ENCODE peak calls at places on chromosome 21, in six cellular contexts. T is uterus, L is fibroblast of pulmonary artery, O is iPS DF 19.7, K is endothelial cell, W is NCI-H2171. M is an unnamed sample.

GRCh38 chr21:37566790-37567725 is 200.5 kb downstream of the DYRK1A start:
- DNase-seq in W (no peak), K (no peak), O (no peak), L (peak; percentile 62), T (no peak), M (no peak)

GRCh38 chr21:44086636-44087425 is 20.4 kb upstream of the PWP2 start:
- DNase-seq in O (no peak), K (no peak), L (no peak), T (no peak), W (no peak), M (no peak)

GRCh38 chr21:28822882-28823335 is 169.8 kb downstream of the LTN1 start:
- DNase-seq in K (no peak), T (peak; percentile 22), O (no peak), L (peak; percentile 54), W (no peak), M (no peak)

GRCh38 chr21:34126269-34126668 is 52.9 kb downstream of the MRPS6 start:
- DNase-seq in O (no peak), T (no peak), K (no peak), W (no peak), L (no peak), M (peak; percentile 33)

GRCh38 chr21:42471716-42472330 is 24.2 kb downstream of the RSPH1 start:
- DNase-seq in T (no peak), L (no peak), K (no peak), O (no peak), W (no peak), M (no peak)

GRCh38 chr21:41823906-41824305 is 55.2 kb downstream of the PRDM15 start:
- DNase-seq in T (no peak), L (no peak), O (no peak), K (no peak), W (no peak), M (no peak)

GRCh38 chr21:16579538-16579937 is 849.8 kb downstream of the USP25 start:
- DNase-seq in T (no peak), W (no peak), O (no peak), K (no peak), L (peak; percentile 53), M (peak; percentile 32)

GRCh38 chr21:45256021-45256911 is 31.4 kb downstream of the POFUT2 start:
- DNase-seq in T (no peak), K (no peak), W (no peak), L (no peak), O (no peak), M (no peak)

GRCh38 chr21:46368533-46369285 is 44.8 kb downstream of the PCNT start:
- DNase-seq in K (no peak), W (no peak), L (no peak), T (no peak), O (no peak), M (no peak)

GRCh38 chr21:20789696-20790095 is 208.5 kb upstream of the NCAM2 start:
- DNase-seq in W (no peak), O (no peak), K (no peak), L (peak; percentile 16), T (no peak), M (no peak)

GRCh38 chr21:31644648-31645047 is 14.8 kb upstream of the SOD1 start:
- DNase-seq in L (peak; percentile 50), K (no peak), T (no peak), W (no peak), O (no peak), M (no peak)

GRCh38 chr21:19640964-19641363 is 1237.4 kb upstream of the TMPRSS15 start:
- DNase-seq in W (no peak), O (no peak), L (no peak), T (no peak), K (no peak), M (no peak)

GRCh38 chr21:26469789-26470188 is 103.3 kb downstream of the CYYR1 start:
- DNase-seq in K (no peak), T (peak; percentile 28), O (no peak), W (no peak), L (peak; percentile 64), M (peak; percentile 61)

M was measured in mesenchymal stem cell.